ENCODE peak calls at places on chromosome 17, in nine cellular contexts. One of them, this sample, is unnamed. For H3K36me3 and H3K4me1, the result is how much of the 10 kb centered on the place peaks cover.

GRCh38 chr17:61294286-61294685 is 105.4 kb upstream of the TBX2 start:
- DNase-seq in stomach: no peak
- DNase-seq in HepG2: no peak
- DNase-seq in H1: no peak
- DNase-seq in tibial nerve: no peak
- DNase-seq in suprapubic skin: no peak
- DNase-seq in transverse colon: no peak
- DNase-seq in sigmoid colon: no peak
- DNase-seq in GM12878: no peak
- DNase-seq in this sample: no peak

GRCh38 chr17:80754846-80755245 is 210.2 kb downstream of the RPTOR start:
- DNase-seq in stomach: no peak
- DNase-seq in H1: no peak
- DNase-seq in sigmoid colon: peak
- DNase-seq in tibial nerve: no peak
- DNase-seq in GM12878: no peak
- DNase-seq in transverse colon: no peak
- DNase-seq in HepG2: no peak
- DNase-seq in suprapubic skin: no peak
- DNase-seq in this sample: no peak

GRCh38 chr17:10121971-10122707 is 76.3 kb downstream of the GAS7 start:
- DNase-seq in HepG2: no peak
- DNase-seq in stomach: no peak
- DNase-seq in tibial nerve: peak
- DNase-seq in suprapubic skin: no peak
- DNase-seq in GM12878: peak
- DNase-seq in H1: no peak
- DNase-seq in transverse colon: no peak
- DNase-seq in sigmoid colon: peak
- DNase-seq in this sample: no peak

GRCh38 chr17:8900626-8901585 is 33.4 kb upstream of the PIK3R6 start:
- DNase-seq in sigmoid colon: no peak
- DNase-seq in transverse colon: no peak
- DNase-seq in H1: no peak
- DNase-seq in HepG2: no peak
- DNase-seq in tibial nerve: no peak
- DNase-seq in stomach: peak
- DNase-seq in suprapubic skin: no peak
- DNase-seq in GM12878: peak
- DNase-seq in this sample: no peak

GRCh38 chr17:80802626-80803450 is 188.8 kb upstream of the CHMP6 start:
- DNase-seq in tibial nerve: no peak
- DNase-seq in sigmoid colon: no peak
- DNase-seq in transverse colon: no peak
- DNase-seq in stomach: no peak
- DNase-seq in suprapubic skin: peak
- DNase-seq in H1: no peak
- DNase-seq in GM12878: no peak
- DNase-seq in HepG2: no peak
- DNase-seq in this sample: peak

GRCh38 chr17:77737442-77738265 is 220.8 kb upstream of the TNRC6C start:
- DNase-seq in tibial nerve: no peak
- DNase-seq in H1: no peak
- DNase-seq in HepG2: no peak
- DNase-seq in transverse colon: no peak
- DNase-seq in stomach: peak
- DNase-seq in GM12878: no peak
- DNase-seq in suprapubic skin: peak
- DNase-seq in sigmoid colon: no peak
- DNase-seq in this sample: no peak

GRCh38 chr17:81090361-81091133 is 55.6 kb downstream of the BAIAP2 start:
- DNase-seq in GM12878: no peak
- DNase-seq in sigmoid colon: peak
- DNase-seq in stomach: peak
- DNase-seq in HepG2: no peak
- DNase-seq in transverse colon: peak
- DNase-seq in tibial nerve: peak
- DNase-seq in H1: peak
- DNase-seq in suprapubic skin: peak
- DNase-seq in this sample: no peak

GRCh38 chr17:39928868-39929651 is 1.5 kb downstream of the LRRC3C start:
- DNase-seq in H1: no peak
- DNase-seq in stomach: no peak
- DNase-seq in tibial nerve: no peak
- DNase-seq in sigmoid colon: no peak
- DNase-seq in suprapubic skin: no peak
- DNase-seq in HepG2: no peak
- DNase-seq in GM12878: no peak
- DNase-seq in transverse colon: no peak
- DNase-seq in this sample: no peak

GRCh38 chr17:8122923-8123694 is 797 bp downstream of the HES7 start:
- DNase-seq in transverse colon: no peak
- DNase-seq in suprapubic skin: no peak
- DNase-seq in GM12878: no peak
- DNase-seq in H1: no peak
- DNase-seq in HepG2: no peak
- DNase-seq in tibial nerve: no peak
- DNase-seq in stomach: no peak
- DNase-seq in sigmoid colon: no peak
- DNase-seq in this sample: peak

GRCh38 chr17:67449885-67450755 is 73.0 kb downstream of the PITPNC1 start:
- DNase-seq in GM12878: no peak
- DNase-seq in HepG2: no peak
- DNase-seq in tibial nerve: no peak
- DNase-seq in H1: no peak
- DNase-seq in suprapubic skin: no peak
- DNase-seq in sigmoid colon: no peak
- DNase-seq in stomach: no peak
- DNase-seq in transverse colon: no peak
- DNase-seq in this sample: no peak

GRCh38 chr17:44928950-44929720 is 13.8 kb upstream of the GFAP start:
- DNase-seq in H1: no peak
- DNase-seq in GM12878: no peak
- DNase-seq in transverse colon: no peak
- DNase-seq in sigmoid colon: peak
- DNase-seq in tibial nerve: no peak
- DNase-seq in HepG2: no peak
- DNase-seq in stomach: no peak
- DNase-seq in suprapubic skin: no peak
- DNase-seq in this sample: no peak

GRCh38 chr17:31722251-31723056 is 136.6 kb downstream of the COPRS start:
- DNase-seq in GM12878: no peak
- DNase-seq in transverse colon: no peak
- DNase-seq in H1: no peak
- DNase-seq in sigmoid colon: no peak
- DNase-seq in stomach: peak
- DNase-seq in HepG2: no peak
- DNase-seq in tibial nerve: no peak
- DNase-seq in suprapubic skin: peak
- DNase-seq in this sample: no peak

GRCh38 chr17:62658136-62658535 is 30.7 kb downstream of the MRC2 start:
- DNase-seq in sigmoid colon: no peak
- DNase-seq in GM12878: no peak
- DNase-seq in H1: no peak
- DNase-seq in stomach: no peak
- DNase-seq in transverse colon: no peak
- DNase-seq in HepG2: no peak
- DNase-seq in suprapubic skin: no peak
- DNase-seq in tibial nerve: no peak
- DNase-seq in this sample: no peak

GRCh38 chr17:4998027-4998665 is 396 bp downstream of the KIF1C start:
- DNase-seq in sigmoid colon: peak
- DNase-seq in GM12878: no peak
- DNase-seq in tibial nerve: no peak
- DNase-seq in H1: no peak
- DNase-seq in HepG2: peak
- DNase-seq in stomach: peak
- DNase-seq in transverse colon: peak
- DNase-seq in suprapubic skin: no peak
- DNase-seq in this sample: peak

GRCh38 chr17:4354862-4355514 is 11.5 kb downstream of the UBE2G1 start:
- DNase-seq in GM12878: no peak
- DNase-seq in stomach: no peak
- DNase-seq in HepG2: no peak
- DNase-seq in tibial nerve: no peak
- DNase-seq in suprapubic skin: no peak
- DNase-seq in transverse colon: no peak
- DNase-seq in sigmoid colon: no peak
- DNase-seq in H1: no peak
- DNase-seq in this sample: no peak

GRCh38 chr17:77686903-77687302 is 271.6 kb upstream of the TNRC6C start:
- DNase-seq in suprapubic skin: no peak
- DNase-seq in transverse colon: no peak
- DNase-seq in GM12878: no peak
- DNase-seq in HepG2: no peak
- DNase-seq in sigmoid colon: no peak
- DNase-seq in stomach: no peak
- DNase-seq in H1: no peak
- DNase-seq in tibial nerve: no peak
- DNase-seq in this sample: no peak

GRCh38 chr17:767076-767475 is 15.0 kb downstream of the GLOD4 start:
- DNase-seq in transverse colon: no peak
- DNase-seq in H1: no peak
- DNase-seq in GM12878: no peak
- DNase-seq in sigmoid colon: no peak
- DNase-seq in tibial nerve: no peak
- DNase-seq in stomach: no peak
- DNase-seq in HepG2: no peak
- DNase-seq in suprapubic skin: no peak
- DNase-seq in this sample: no peak
- H3K36me3 ChIP-seq in transverse colon: under half
- H3K36me3 ChIP-seq in H1: under half
- H3K36me3 ChIP-seq in GM12878: under half
- H3K36me3 ChIP-seq in sigmoid colon: under half
- H3K36me3 ChIP-seq in tibial nerve: under half
- H3K36me3 ChIP-seq in stomach: under half
- H3K36me3 ChIP-seq in HepG2: half or more
- H3K36me3 ChIP-seq in suprapubic skin: half or more
- H3K36me3 ChIP-seq in this sample: under half

GRCh38 chr17:42853597-42853967 is 2.6 kb downstream of the AOC3 start:
- DNase-seq in HepG2: no peak
- DNase-seq in transverse colon: peak
- DNase-seq in tibial nerve: no peak
- DNase-seq in GM12878: no peak
- DNase-seq in stomach: no peak
- DNase-seq in suprapubic skin: no peak
- DNase-seq in H1: no peak
- DNase-seq in sigmoid colon: peak
- DNase-seq in this sample: no peak

GRCh38 chr17:42852351-42852750 is 1.4 kb downstream of the AOC3 start:
- DNase-seq in H1: no peak
- DNase-seq in sigmoid colon: peak
- DNase-seq in tibial nerve: no peak
- DNase-seq in stomach: no peak
- DNase-seq in HepG2: no peak
- DNase-seq in suprapubic skin: no peak
- DNase-seq in GM12878: no peak
- DNase-seq in transverse colon: no peak
- DNase-seq in this sample: no peak

GRCh38 chr17:42853968-42854790 is 3.2 kb downstream of the AOC3 start:
- DNase-seq in transverse colon: no peak
- DNase-seq in stomach: no peak
- DNase-seq in GM12878: no peak
- DNase-seq in sigmoid colon: peak
- DNase-seq in HepG2: peak
- DNase-seq in tibial nerve: no peak
- DNase-seq in suprapubic skin: no peak
- DNase-seq in H1: no peak
- DNase-seq in this sample: no peak

GRCh38 chr17:42850964-42851363 is at the start of gene AOC3:
- DNase-seq in tibial nerve: no peak
- DNase-seq in H1: no peak
- DNase-seq in GM12878: no peak
- DNase-seq in transverse colon: peak
- DNase-seq in stomach: no peak
- DNase-seq in sigmoid colon: peak
- DNase-seq in HepG2: peak
- DNase-seq in suprapubic skin: no peak
- DNase-seq in this sample: no peak

DNA sequence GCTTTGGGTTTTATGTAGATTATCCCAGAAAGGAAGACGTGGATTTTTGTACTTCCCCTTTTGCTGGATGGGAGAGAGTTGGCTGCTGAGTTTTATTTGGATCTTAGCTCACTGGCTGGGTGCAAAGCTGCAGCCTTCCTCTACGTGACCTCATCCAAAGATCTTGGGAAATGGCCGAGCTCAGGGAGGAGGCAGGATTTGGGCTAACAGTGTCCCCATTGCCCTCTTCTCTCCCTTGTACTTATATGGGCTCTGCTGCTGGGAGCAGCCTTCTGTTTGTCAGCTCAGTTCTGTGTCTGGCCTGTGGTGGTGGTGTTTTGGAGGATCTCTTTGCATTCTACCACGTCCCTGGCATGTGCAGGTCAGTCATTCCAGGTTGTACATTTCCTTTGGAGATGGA is 2.0 kb downstream of the AOC3 start:
- DNase-seq in GM12878: no peak
- DNase-seq in HepG2: no peak
- DNase-seq in transverse colon: no peak
- DNase-seq in suprapubic skin: no peak
- DNase-seq in H1: no peak
- DNase-seq in sigmoid colon: peak
- DNase-seq in tibial nerve: no peak
- DNase-seq in stomach: no peak
- DNase-seq in this sample: no peak
- H3K4me1 ChIP-seq in GM12878: under half
- H3K4me1 ChIP-seq in HepG2: half or more
- H3K4me1 ChIP-seq in transverse colon: under half
- H3K4me1 ChIP-seq in suprapubic skin: under half
- H3K4me1 ChIP-seq in H1: under half
- H3K4me1 ChIP-seq in sigmoid colon: half or more
- H3K4me1 ChIP-seq in tibial nerve: under half
- H3K4me1 ChIP-seq in stomach: under half
- H3K4me1 ChIP-seq in this sample: under half

GRCh38 chr17:12463102-12463501 is 202.6 kb upstream of the MYOCD start:
- DNase-seq in tibial nerve: no peak
- DNase-seq in stomach: no peak
- DNase-seq in HepG2: no peak
- DNase-seq in sigmoid colon: peak
- DNase-seq in transverse colon: no peak
- DNase-seq in H1: no peak
- DNase-seq in GM12878: no peak
- DNase-seq in suprapubic skin: no peak
- DNase-seq in this sample: no peak
- TF ChIP-seq EP300 in tibial nerve: no peak
- TF ChIP-seq EP300 in stomach: no peak
- TF ChIP-seq EP300 in HepG2: no peak
- TF ChIP-seq EP300 in sigmoid colon: no peak
- TF ChIP-seq EP300 in transverse colon: no peak
- TF ChIP-seq EP300 in H1: no peak
- TF ChIP-seq EP300 in GM12878: no peak
- TF ChIP-seq EP300 in suprapubic skin: no peak
- TF ChIP-seq EP300 in this sample: no peak

DNA sequence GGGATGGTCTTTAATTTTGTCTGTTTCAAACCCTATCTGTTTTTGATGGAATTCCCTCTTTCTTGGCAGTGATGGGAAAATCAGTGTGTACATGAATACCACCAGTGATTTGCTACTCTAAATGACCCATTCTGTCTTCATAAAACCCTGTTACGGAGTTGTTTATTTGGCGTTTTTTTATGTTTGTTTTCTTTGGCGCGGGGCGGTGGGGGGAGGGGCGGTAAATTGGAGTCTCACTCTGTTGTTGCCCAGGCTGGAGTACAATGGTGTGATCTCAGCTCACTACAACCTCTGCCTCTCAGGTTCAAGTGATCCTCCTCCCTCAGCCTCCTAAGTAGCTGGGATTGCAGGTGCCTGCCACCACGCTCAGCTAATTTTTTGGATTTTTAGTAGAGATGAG is 38.6 kb upstream of the RASL10B start:
- DNase-seq in suprapubic skin: no peak
- DNase-seq in stomach: no peak
- DNase-seq in tibial nerve: no peak
- DNase-seq in HepG2: no peak
- DNase-seq in GM12878: no peak
- DNase-seq in transverse colon: no peak
- DNase-seq in H1: no peak
- DNase-seq in sigmoid colon: no peak
- DNase-seq in this sample: no peak
- H3K36me3 ChIP-seq in suprapubic skin: half or more
- H3K36me3 ChIP-seq in stomach: under half
- H3K36me3 ChIP-seq in tibial nerve: under half
- H3K36me3 ChIP-seq in HepG2: under half
- H3K36me3 ChIP-seq in GM12878: under half
- H3K36me3 ChIP-seq in transverse colon: under half
- H3K36me3 ChIP-seq in H1: under half
- H3K36me3 ChIP-seq in sigmoid colon: under half
- H3K36me3 ChIP-seq in this sample: under half

This sample was measured in ovary.